ENCODE peak calls at places on chromosome X, in four cellular contexts. R is adipocyte; H is fibroblast of lung; J is CD8-positive, alpha-beta T cell. N is an unnamed sample.
A peak's percentile ranks its signal among the peaks of the same experiment; 100 is the strongest.

GRCh38 chrX:46628406-46629371 is 55.1 kb downstream of the CHST7 start:
- DNase-seq in R (peak; percentile 39), H (peak; percentile 42), J (no peak), N (no peak)

GRCh38 chrX:132467029-132467428 is 21.8 kb downstream of the MBNL3 start:
- DNase-seq in R (peak; percentile 63), H (peak; percentile 18), J (no peak), N (no peak)

GRCh38 chrX:125444659-125445058 is 125.0 kb downstream of the TEX13C start:
- DNase-seq in R (no peak), H (no peak), J (no peak), N (no peak)

GRCh38 chrX:80430826-80431501 is 10.7 kb downstream of the TENT5D start:
- DNase-seq in R (peak; percentile 1), H (no peak), J (no peak), N (no peak)

GRCh38 chrX:77899081-77899828 is at the start of gene COX7B:
- DNase-seq in R (peak; percentile 96), H (peak; percentile 92), J (peak; percentile 60), N (peak; percentile 87)

GRCh38 chrX:134631404-134632346 is 26.6 kb downstream of the PLAC1 start:
- DNase-seq in R (peak; percentile 75), H (peak; percentile 36), J (no peak), N (no peak)

GRCh38 chrX:47223476-47224250 is 5.2 kb downstream of the CDK16 start:
- DNase-seq in R (no peak), H (no peak), J (no peak), N (no peak)

GRCh38 chrX:39631275-39631674 is 466.5 kb downstream of the BCOR start:
- DNase-seq in R (no peak), H (no peak), J (no peak), N (no peak)

GRCh38 chrX:16671005-16671404 is 21.0 kb downstream of the S100G start:
- DNase-seq in R (peak; percentile 79), H (peak; percentile 45), J (no peak), N (no peak)

GRCh38 chrX:139787601-139788000 is 79.6 kb upstream of the MCF2 start:
- DNase-seq in R (no peak), H (no peak), J (no peak), N (no peak)

GRCh38 chrX:139784788-139785187 is 76.8 kb upstream of the MCF2 start:
- DNase-seq in R (no peak), H (no peak), J (no peak), N (no peak)

DNA sequence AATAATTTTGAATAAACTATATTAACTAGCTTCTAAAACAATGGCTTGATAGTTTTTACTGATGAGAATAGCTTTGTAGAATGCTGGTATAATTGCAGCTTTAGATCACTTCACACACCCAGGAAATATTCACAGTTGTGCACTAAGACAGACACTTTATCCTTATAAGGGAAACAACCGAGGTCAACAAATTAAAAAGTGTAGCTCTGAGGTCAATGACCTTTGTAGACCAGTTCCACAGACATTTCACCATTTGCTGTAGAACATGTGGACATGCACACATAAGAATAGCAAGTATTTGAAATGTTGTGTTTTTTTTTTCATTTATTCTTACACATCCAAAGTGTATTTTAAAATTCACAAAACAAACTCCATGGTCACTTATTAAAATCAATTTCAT is 76.0 kb upstream of the MCF2 start:
- DNase-seq in R (no peak), H (no peak), J (no peak), N (no peak)
- H3K36me3 ChIP-seq in R (peaks cover 31% of the 10 kb centered on the region), H (no peaks in the 10 kb centered on the region), J (no peaks in the 10 kb centered on the region), N (no peaks in the 10 kb centered on the region)

GRCh38 chrX:1527457-1527856 is 9.5 kb downstream of the P2RY8 start:
- DNase-seq in R (no peak), H (no peak), J (no peak), N (no peak)

GRCh38 chrX:1526565-1526964 is 10.4 kb downstream of the P2RY8 start:
- DNase-seq in R (no peak), H (no peak), J (no peak), N (no peak)

GRCh38 chrX:1528186-1528883 is 8.7 kb downstream of the P2RY8 start:
- DNase-seq in R (no peak), H (no peak), J (peak; percentile 25), N (no peak)

GRCh38 chrX:1525583-1526355 is 11.2 kb downstream of the P2RY8 start:
- DNase-seq in R (no peak), H (no peak), J (no peak), N (no peak)

DNA sequence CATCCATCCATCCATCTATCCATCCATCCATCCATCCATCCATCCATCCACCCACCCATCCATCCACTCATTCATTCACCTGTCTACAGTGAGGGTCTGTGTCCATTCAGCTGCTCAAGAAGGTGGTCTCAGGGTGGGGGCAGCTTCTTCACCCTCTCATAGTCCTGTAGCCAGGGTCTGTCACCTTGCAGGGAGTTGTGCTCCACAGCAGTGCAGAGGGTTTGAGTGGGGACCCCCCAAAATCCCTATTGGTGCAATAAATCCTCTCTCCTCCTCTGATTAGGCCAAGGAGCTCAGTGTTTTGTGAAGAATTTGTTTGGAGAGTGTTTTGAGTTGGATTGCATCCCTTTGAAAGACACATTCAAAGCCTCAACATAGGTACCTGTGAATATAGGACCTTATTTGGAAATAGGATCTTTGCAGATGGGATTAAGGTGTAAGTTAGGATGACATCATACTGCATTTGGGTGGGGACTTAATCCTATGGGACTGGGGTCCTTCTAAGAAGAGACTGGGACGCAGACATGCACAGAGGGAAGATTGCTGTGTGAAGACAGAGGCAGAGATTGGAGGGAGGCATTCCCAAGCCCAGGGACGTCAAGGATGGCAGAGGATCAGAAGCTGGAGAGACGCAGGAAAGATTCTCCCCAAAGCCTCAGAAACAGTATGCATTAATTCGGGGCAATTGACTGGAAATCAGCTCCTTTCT is 12.0 kb downstream of the P2RY8 start:
- DNase-seq in R (no peak), H (no peak), J (peak; percentile 42), N (peak; percentile 11)
- H3K36me3 ChIP-seq in R (no peaks in the 10 kb centered on the region), H (no peaks in the 10 kb centered on the region), J (no peaks in the 10 kb centered on the region), N (peaks cover 25% of the 10 kb centered on the region)

GRCh38 chrX:129932792-129933321 is 26.9 kb downstream of the UTP14A start:
- DNase-seq in R (peak; percentile 32), H (no peak), J (no peak), N (no peak)
- H3K36me3 ChIP-seq in R (peaks cover 9% of the 10 kb centered on the region), H (no peaks in the 10 kb centered on the region), J (no peaks in the 10 kb centered on the region), N (no peaks in the 10 kb centered on the region)

GRCh38 chrX:148588649-148589310 is 88.4 kb downstream of the AFF2 start:
- DNase-seq in R (no peak), H (peak; percentile 30), J (no peak), N (no peak)

GRCh38 chrX:148592595-148592994 is 92.2 kb downstream of the AFF2 start:
- DNase-seq in R (no peak), H (no peak), J (no peak), N (no peak)

GRCh38 chrX:148593146-148593545 is 92.7 kb downstream of the AFF2 start:
- DNase-seq in R (no peak), H (no peak), J (no peak), N (no peak)

GRCh38 chrX:148599404-148599803 is 99.0 kb downstream of the AFF2 start:
- DNase-seq in R (no peak), H (no peak), J (no peak), N (no peak)

DNA sequence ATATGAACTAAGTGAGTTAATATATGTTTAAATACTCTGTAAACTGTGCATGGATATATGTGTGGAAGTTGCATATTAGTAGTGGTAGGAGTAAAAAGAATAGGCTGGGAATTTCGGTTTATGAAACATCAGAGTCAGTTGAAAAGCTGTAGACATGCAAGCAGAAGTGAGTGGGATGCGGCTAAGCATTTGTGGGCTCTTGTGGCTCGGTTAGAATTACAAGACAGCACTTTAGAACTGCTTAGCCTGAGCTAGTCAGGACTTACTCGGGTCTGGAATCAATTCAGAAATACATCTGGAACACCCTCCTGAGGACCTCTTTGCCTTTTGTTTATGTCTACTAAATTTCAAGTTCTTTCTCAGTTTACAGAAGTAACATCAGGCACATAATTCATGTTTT is 93.6 kb downstream of the AFF2 start:
- DNase-seq in R (no peak), H (no peak), J (no peak), N (no peak)
- H3K36me3 ChIP-seq in R (no peaks in the 10 kb centered on the region), H (no peaks in the 10 kb centered on the region), J (no peaks in the 10 kb centered on the region), N (no peaks in the 10 kb centered on the region)